ENCODE peak calls at places on chromosome 6, in six cellular contexts. C, F, W, E, L and N are unnamed samples. For H3K4me1, the result is how much of the 10 kb centered on the place peaks cover.

GRCh38 chr6:46199387-46199786 is 28.6 kb upstream of the ENPP5 start:
- DNase-seq in C (no peak), E (no peak), W (no peak), L (no peak), F (no peak), N (no peak)

GRCh38 chr6:125546827-125547226 is 202.6 kb upstream of the HEY2 start:
- DNase-seq in L (no peak), E (peak), W (no peak), C (no peak), F (no peak), N (no peak)

GRCh38 chr6:40912158-40912946 is 126.7 kb downstream of the UNC5CL start:
- DNase-seq in L (no peak), C (peak), W (no peak), E (peak), F (peak), N (peak)

GRCh38 chr6:14876778-14877613 is 368.9 kb upstream of the JARID2 start:
- DNase-seq in W (no peak), C (peak), E (peak), L (no peak), F (no peak), N (no peak)

GRCh38 chr6:125974214-125974866 is 12.0 kb upstream of the TRMT11 start:
- DNase-seq in W (no peak), E (peak), L (no peak), F (no peak), C (no peak), N (no peak)

GRCh38 chr6:43798688-43799444 is 28.9 kb downstream of the VEGFA start:
- DNase-seq in F (peak), C (no peak), E (peak), W (peak), L (no peak), N (peak)

GRCh38 chr6:80268865-80269264 is 162.4 kb downstream of the BCKDHB start:
- DNase-seq in F (no peak), C (no peak), W (no peak), L (no peak), E (no peak), N (no peak)

GRCh38 chr6:151071295-151071694 is 168.5 kb upstream of the AKAP12 start:
- DNase-seq in L (no peak), E (peak), F (peak), W (peak), C (no peak), N (peak)

GRCh38 chr6:170464524-170464979 is 88.6 kb downstream of the PSMB1 start:
- DNase-seq in W (no peak), L (no peak), F (no peak), E (no peak), C (no peak), N (no peak)

GRCh38 chr6:142846459-142846831 is 98.5 kb downstream of the HIVEP2 start:
- DNase-seq in W (no peak), E (peak), C (no peak), L (no peak), F (no peak), N (no peak)

GRCh38 chr6:105345506-105345905 is 57.4 kb downstream of the PREP start:
- DNase-seq in E (no peak), L (no peak), W (no peak), C (no peak), F (no peak), N (no peak)

GRCh38 chr6:149755300-149756260 is 6.0 kb downstream of the PCMT1 start:
- DNase-seq in C (no peak), E (no peak), L (no peak), W (no peak), F (no peak), N (no peak)

GRCh38 chr6:160661129-160661723 is 2.8 kb downstream of the LPA start:
- DNase-seq in L (no peak), F (no peak), C (no peak), W (no peak), E (no peak), N (no peak)

GRCh38 chr6:104710543-104711335 is 149.0 kb downstream of the HACE1 start:
- DNase-seq in E (peak), C (no peak), L (no peak), W (no peak), F (no peak), N (no peak)

GRCh38 chr6:1131285-1132079 is 180.4 kb upstream of the FOXQ1 start:
- DNase-seq in L (no peak), C (no peak), E (peak), F (no peak), W (no peak), N (no peak)

GRCh38 chr6:155171109-155171746 is 92.6 kb upstream of the CLDN20 start:
- DNase-seq in W (peak), L (no peak), F (peak), E (peak), C (no peak), N (peak)

GRCh38 chr6:135675862-135676261 is 175.6 kb upstream of the PDE7B start:
- DNase-seq in F (no peak), C (peak), W (no peak), L (peak), E (peak), N (no peak)

GRCh38 chr6:71478834-71479541 is 190.4 kb downstream of the OGFRL1 start:
- DNase-seq in W (no peak), F (no peak), E (peak), C (no peak), L (no peak), N (no peak)

GRCh38 chr6:131213501-131213990 is 78.3 kb downstream of the AKAP7 start:
- DNase-seq in W (no peak), E (no peak), F (no peak), L (no peak), C (peak), N (no peak)

GRCh38 chr6:127119361-127120108 is 1.1 kb downstream of the RSPO3 start:
- DNase-seq in F (peak), W (peak), C (no peak), E (no peak), L (peak), N (peak)

GRCh38 chr6:168377481-168377850 is 57.9 kb upstream of the DACT2 start:
- DNase-seq in W (peak), E (no peak), L (no peak), F (peak), C (no peak), N (no peak)

GRCh38 chr6:170510631-170511030 is 42.5 kb downstream of the PSMB1 start:
- DNase-seq in L (no peak), C (no peak), F (no peak), E (no peak), W (no peak), N (no peak)

GRCh38 chr6:170190046-170190445 is 100.8 kb downstream of the DLL1 start:
- DNase-seq in C (no peak), L (no peak), W (no peak), F (no peak), E (no peak), N (no peak)

GRCh38 chr6:37696220-37696840 is 1.4 kb downstream of the MDGA1 start:
- DNase-seq in W (peak), L (no peak), C (peak), F (peak), E (peak), N (no peak)

GRCh38 chr6:168514216-168514615 is 73.2 kb downstream of the SMOC2 start:
- DNase-seq in W (peak), C (no peak), E (no peak), L (no peak), F (peak), N (no peak)

GRCh38 chr6:147954938-147955337 is 387.7 kb upstream of the SASH1 start:
- DNase-seq in F (no peak), C (no peak), L (no peak), E (peak), W (no peak), N (no peak)

GRCh38 chr6:134267917-134268361 is 50.0 kb downstream of the SGK1 start:
- DNase-seq in F (no peak), L (peak), C (no peak), E (no peak), W (no peak), N (no peak)

GRCh38 chr6:36126553-36127458 is 3.5 kb upstream of the MAPK13 start:
- DNase-seq in E (no peak), L (no peak), C (no peak), W (no peak), F (no peak), N (no peak)

GRCh38 chr6:144395014-144395413 is 109.9 kb downstream of the UTRN start:
- DNase-seq in C (no peak), W (no peak), E (peak), L (no peak), F (no peak), N (no peak)

GRCh38 chr6:106002005-106002404 is 84.1 kb upstream of the PRDM1 start:
- DNase-seq in L (no peak), C (no peak), E (no peak), W (no peak), F (no peak), N (no peak)

GRCh38 chr6:157330831-157331230 is 7.5 kb upstream of the TMEM242 start:
- DNase-seq in F (no peak), E (no peak), C (no peak), L (no peak), W (no peak), N (no peak)

GRCh38 chr6:47379328-47379727 is 69.6 kb upstream of the TNFRSF21 start:
- DNase-seq in F (no peak), W (no peak), L (no peak), E (no peak), C (no peak), N (no peak)

DNA sequence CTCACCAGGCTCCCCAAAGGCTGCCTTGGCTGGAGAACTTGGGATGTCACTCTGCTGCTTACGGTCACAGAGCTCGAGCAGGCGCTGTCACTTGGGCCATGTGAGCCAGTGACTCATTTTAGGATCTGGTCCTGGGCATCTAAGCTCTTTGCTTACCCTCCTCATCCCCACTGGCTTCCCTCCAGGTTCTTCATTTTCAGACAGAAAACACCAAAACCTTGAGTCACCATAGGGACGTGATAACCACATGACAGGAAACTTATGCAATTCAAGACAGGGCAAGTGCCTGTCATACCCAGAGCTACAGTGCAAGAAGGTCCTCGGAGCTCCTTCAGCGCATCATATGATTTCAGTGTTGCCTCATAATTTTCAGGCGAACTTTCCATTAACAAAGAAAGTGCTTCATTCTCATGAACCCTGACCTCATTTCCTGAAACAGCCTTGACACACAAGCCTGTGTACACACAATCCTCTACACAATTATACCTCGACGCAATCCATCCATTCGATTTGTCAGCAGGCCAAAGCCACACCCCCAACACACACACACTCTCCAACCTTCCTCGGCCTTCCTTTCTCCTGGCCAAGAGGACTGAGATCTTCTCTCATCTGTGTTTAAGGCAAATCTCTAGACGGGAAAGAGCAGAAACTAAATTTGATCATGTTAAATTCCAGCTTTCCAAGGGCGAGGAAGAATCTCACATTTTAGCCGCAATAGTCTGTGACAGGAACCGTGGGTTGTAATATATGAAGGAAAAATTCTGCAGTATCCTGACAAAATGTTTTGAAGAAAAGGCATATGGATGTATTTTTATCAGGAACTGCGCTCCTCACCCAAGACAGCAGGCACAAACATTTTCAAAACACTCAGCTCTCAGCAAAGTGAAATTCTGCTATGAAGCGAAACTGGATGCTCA is 25.3 kb downstream of the TBC1D7 start:
- DNase-seq in E (peak), C (no peak), F (peak), L (no peak), W (peak), N (peak)
- H3K4me1 ChIP-seq in E (under half), C (under half), F (under half), L (under half), W (under half), N (under half)

GRCh38 chr6:5471044-5471443 is 209.7 kb downstream of the FARS2 start:
- DNase-seq in L (peak), C (peak), F (peak), W (no peak), E (peak), N (peak)

GRCh38 chr6:5475779-5476178 is 214.5 kb downstream of the FARS2 start:
- DNase-seq in W (no peak), C (no peak), L (no peak), F (no peak), E (no peak), N (no peak)

GRCh38 chr6:5469101-5469846 is 208.0 kb downstream of the FARS2 start:
- DNase-seq in C (no peak), E (no peak), L (no peak), W (no peak), F (no peak), N (no peak)

GRCh38 chr6:5471637-5472430 is 210.5 kb downstream of the FARS2 start:
- DNase-seq in E (peak), W (no peak), L (peak), C (no peak), F (no peak), N (no peak)

DNA sequence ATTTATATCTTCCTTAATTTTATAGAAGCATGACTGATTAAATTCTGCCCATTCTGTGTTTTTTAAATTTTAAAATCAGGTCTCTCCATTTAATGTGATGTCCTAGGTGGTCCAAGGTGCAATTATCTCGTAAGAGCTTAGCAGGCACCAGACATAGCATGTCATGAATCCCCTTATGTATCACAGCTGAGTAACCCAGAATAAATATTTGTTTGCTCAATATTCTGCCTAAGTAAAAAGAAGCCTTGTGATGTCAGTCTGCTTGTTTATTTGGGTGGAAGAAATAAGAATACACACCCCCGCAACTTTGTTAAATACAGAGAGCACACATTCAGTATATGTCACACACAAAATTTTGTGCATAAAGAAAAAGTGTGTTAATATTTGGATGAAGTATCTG is 211.3 kb downstream of the FARS2 start:
- DNase-seq in L (no peak), E (peak), W (no peak), C (no peak), F (no peak), N (no peak)
- H3K27ac ChIP-seq in L (peak), E (peak), W (no peak), C (no peak), F (no peak), N (no peak)

DNA sequence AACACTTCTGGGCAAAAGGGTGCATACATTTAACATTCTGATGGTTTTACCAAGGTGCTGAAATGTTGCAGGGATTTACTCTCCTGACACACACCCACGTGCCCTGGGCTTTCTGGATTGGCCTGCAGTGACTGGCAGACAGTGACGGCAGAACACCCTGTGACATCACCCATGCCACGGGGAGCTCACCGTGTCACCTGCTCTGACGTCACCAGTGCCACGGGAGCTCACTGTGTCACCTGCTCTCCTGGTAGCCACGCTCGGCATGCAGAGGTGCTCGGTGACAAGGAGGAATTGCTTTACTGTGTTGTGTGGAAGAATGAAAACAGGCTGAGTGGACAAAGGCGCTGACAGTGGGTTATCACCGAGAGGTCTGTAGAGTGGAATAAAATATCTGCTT is 99.3 kb downstream of the RAMACL start:
- DNase-seq in E (no peak), W (no peak), C (no peak), F (no peak), L (no peak), N (peak)
- H3K4me1 ChIP-seq in E (under half), W (under half), C (under half), F (under half), L (under half), N (under half)

GRCh38 chr6:34697544-34697836 is 923 bp upstream of the ILRUN start:
- DNase-seq in F (no peak), C (no peak), W (no peak), L (no peak), E (no peak), N (no peak)
- H3K27ac ChIP-seq in F (peak), C (peak), W (peak), L (no peak), E (no peak), N (no peak)

GRCh38 chr6:100706491-100706890 is 174.6 kb downstream of the ASCC3 start:
- DNase-seq in L (no peak), E (no peak), C (no peak), F (no peak), W (no peak), N (no peak)

GRCh38 chr6:100701728-100702127 is 179.4 kb downstream of the ASCC3 start:
- DNase-seq in F (no peak), E (no peak), W (no peak), C (no peak), L (no peak), N (no peak)

GRCh38 chr6:100700009-100700408 is 181.1 kb downstream of the ASCC3 start:
- DNase-seq in F (no peak), C (no peak), E (no peak), W (no peak), L (no peak), N (no peak)

DNA sequence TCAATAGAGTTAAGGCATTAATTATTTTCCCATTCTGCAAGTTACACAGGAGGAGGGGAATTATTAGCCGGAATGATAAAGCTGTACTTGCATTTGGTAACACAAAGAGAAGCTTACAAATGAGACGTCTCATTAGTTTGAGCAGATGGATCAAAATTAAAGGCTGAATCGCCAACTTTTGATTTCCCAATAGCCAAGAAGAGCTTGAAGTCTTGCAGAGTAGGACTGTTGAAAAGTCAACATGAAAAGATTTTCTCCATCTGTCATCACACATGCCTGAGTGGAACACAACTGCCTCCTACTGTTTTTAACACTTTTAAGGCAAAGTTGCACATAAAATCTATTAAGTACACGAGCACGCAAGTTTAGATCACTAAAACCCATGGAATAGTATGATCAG is 176.2 kb downstream of the ASCC3 start:
- DNase-seq in L (no peak), E (no peak), F (no peak), C (no peak), W (no peak), N (no peak)
- H3K4me1 ChIP-seq in L (under half), E (under half), F (under half), C (under half), W (under half), N (under half)

GRCh38 chr6:109372070-109372585 is 10.1 kb downstream of the CD164 start:
- DNase-seq in C (no peak), F (no peak), W (no peak), E (no peak), L (no peak), N (no peak)
- H3K27ac ChIP-seq in C (no peak), F (peak), W (no peak), E (no peak), L (no peak), N (no peak)

GRCh38 chr6:56790424-56790823 is 147.7 kb upstream of the DST start:
- DNase-seq in F (no peak), L (no peak), W (no peak), C (no peak), E (no peak), N (no peak)

GRCh38 chr6:56789342-56789741 is 146.7 kb upstream of the DST start:
- DNase-seq in L (no peak), C (no peak), W (no peak), F (no peak), E (peak), N (no peak)

GRCh38 chr6:56786256-56786655 is 143.6 kb upstream of the DST start:
- DNase-seq in L (no peak), C (no peak), E (no peak), F (no peak), W (no peak), N (no peak)

GRCh38 chr6:56787209-56787608 is 144.5 kb upstream of the DST start:
- DNase-seq in W (no peak), C (no peak), F (no peak), E (no peak), L (no peak), N (no peak)

GRCh38 chr6:56789879-56790278 is 147.2 kb upstream of the DST start:
- DNase-seq in W (no peak), C (no peak), F (no peak), L (no peak), E (no peak), N (no peak)
- H3K4me1 ChIP-seq in W (under half), C (under half), F (half or more), L (under half), E (under half), N (under half)